ENCODE peak calls at places on chromosomes 2 and 18, in four cellular contexts. G is GM12865, B is dorsolateral prefrontal cortex, A is fibroblast of lung. W is an unnamed sample.
A peak's percentile ranks its signal among the peaks of the same experiment; 100 is the strongest.

GRCh38 chr2:39875182-39875913 is 96.3 kb upstream of the THUMPD2 start:
- DNase-seq in G (no peak), B (no peak), A (peak; percentile 97), W (no peak)

GRCh38 chr2:214382229-214382628 is 28.6 kb upstream of the VWC2L start:
- DNase-seq in G (no peak), B (no peak), A (no peak), W (no peak)

GRCh38 chr2:75379811-75380210 is 180.5 kb upstream of the TACR1 start:
- DNase-seq in G (no peak), B (no peak), A (no peak), W (no peak)

GRCh38 chr2:47569658-47570398 is 166.9 kb downstream of the MSH2 start:
- DNase-seq in G (peak; percentile 25), B (no peak), A (no peak), W (peak; percentile 11)

GRCh38 chr2:139122711-139123158 is 342.5 kb upstream of the NXPH2 start:
- DNase-seq in G (no peak), B (no peak), A (no peak), W (no peak)

GRCh38 chr2:133598769-133599168 is 30.5 kb upstream of the NCKAP5 start:
- DNase-seq in G (no peak), B (no peak), A (no peak), W (no peak)

GRCh38 chr2:65133626-65134025 is 3.7 kb upstream of the RAB1A start:
- DNase-seq in G (no peak), B (no peak), A (no peak), W (no peak)

GRCh38 chr2:28322887-28323483 is 69.7 kb upstream of the FOSL2 start:
- DNase-seq in G (no peak), B (no peak), A (peak; percentile 55), W (no peak)

GRCh38 chr2:109242654-109243331 is 113.8 kb downstream of the SH3RF3 start:
- DNase-seq in G (no peak), B (no peak), A (peak; percentile 97), W (no peak)

GRCh38 chr2:179082697-179083096 is 32.8 kb upstream of the CCDC141 start:
- DNase-seq in G (no peak), B (no peak), A (no peak), W (no peak)

GRCh38 chr2:218406949-218407703 is 7.5 kb downstream of the CTDSP1 start:
- DNase-seq in G (peak; percentile 52), B (peak; percentile 75), A (peak; percentile 73), W (peak; percentile 80)

GRCh38 chr2:28666496-28667184 is 85.0 kb upstream of the PPP1CB start:
- DNase-seq in G (no peak), B (no peak), A (no peak), W (no peak)

GRCh38 chr18:31430072-31430471 is 17.5 kb upstream of the DSG3 start:
- DNase-seq in G (no peak), B (no peak), A (no peak), W (no peak)

GRCh38 chr18:26350961-26351360 is 124.7 kb downstream of the TAF4B start:
- DNase-seq in G (no peak), B (no peak), A (no peak), W (no peak)

GRCh38 chr2:163182764-163183354 is 344.3 kb upstream of the KCNH7 start:
- DNase-seq in G (no peak), B (no peak), A (peak; percentile 33), W (no peak)

GRCh38 chr18:68847219-68847860 is 49.5 kb downstream of the CCDC102B start:
- DNase-seq in G (peak; percentile 42), B (no peak), A (peak; percentile 78), W (no peak)

GRCh38 chr2:62186534-62186933 is 9.4 kb upstream of the B3GNT2 start:
- DNase-seq in G (no peak), B (no peak), A (peak; percentile 26), W (no peak)

GRCh38 chr2:30145826-30146336 is 926 bp upstream of the YPEL5 start:
- DNase-seq in G (no peak), B (no peak), A (no peak), W (no peak)

GRCh38 chr18:907880-908512 is 3.3 kb downstream of the ADCYAP1 start:
- DNase-seq in G (no peak), B (no peak), A (no peak), W (no peak)

GRCh38 chr2:138641277-138641676 is 138.9 kb downstream of the NXPH2 start:
- DNase-seq in G (peak; percentile 33), B (no peak), A (no peak), W (no peak)

GRCh38 chr18:47594621-47595086 is 335.8 kb downstream of the SMAD2 start:
- DNase-seq in G (no peak), B (peak; percentile 49), A (no peak), W (no peak)

GRCh38 chr18:37519506-37520135 is 46.0 kb downstream of the CELF4 start:
- DNase-seq in G (no peak), B (no peak), A (no peak), W (no peak)

GRCh38 chr2:139478191-139478914 is 698.2 kb upstream of the NXPH2 start:
- DNase-seq in G (no peak), B (no peak), A (no peak), W (no peak)

GRCh38 chr2:55111570-55112228 is 61.4 kb upstream of the RTN4 start:
- DNase-seq in G (no peak), B (peak; percentile 68), A (peak; percentile 94), W (no peak)

GRCh38 chr2:98118161-98118560 is 31.2 kb downstream of the VWA3B start:
- DNase-seq in G (no peak), B (no peak), A (no peak), W (no peak)

GRCh38 chr18:23134780-23135678 is at the start of gene CABLES1:
- DNase-seq in G (peak; percentile 71), B (peak; percentile 69), A (peak; percentile 36), W (peak; percentile 23)

GRCh38 chr2:25194576-25195122 is 26.3 kb upstream of the POMC start:
- DNase-seq in G (no peak), B (no peak), A (no peak), W (no peak)

GRCh38 chr2:117815946-117816345 is 1.5 kb downstream of the DDX18 start:
- DNase-seq in G (no peak), B (no peak), A (no peak), W (peak; percentile 24)

GRCh38 chr2:10078704-10079191 is 1.5 kb downstream of the CYS1 start:
- DNase-seq in G (no peak), B (no peak), A (no peak), W (no peak)

GRCh38 chr2:236862961-236863728 is 222.5 kb upstream of the COPS8 start:
- DNase-seq in G (peak; percentile 31), B (no peak), A (peak; percentile 52), W (no peak)

GRCh38 chr2:168970860-168971650 is 60.1 kb downstream of the ABCB11 start:
- DNase-seq in G (no peak), B (no peak), A (no peak), W (no peak)

GRCh38 chr2:16613475-16613874 is 52.2 kb downstream of the CYRIA start:
- DNase-seq in G (peak; percentile 49), B (no peak), A (peak; percentile 45), W (no peak)

GRCh38 chr2:56185582-56186046 is 1.8 kb downstream of the CCDC85A start:
- DNase-seq in G (no peak), B (peak; percentile 49), A (no peak), W (no peak)

GRCh38 chr2:172103471-172104292 is 982 bp upstream of the DLX2 start:
- DNase-seq in G (peak; percentile 90), B (peak; percentile 74), A (peak; percentile 88), W (peak; percentile 87)

GRCh38 chr2:172107690-172108586 is 5.2 kb upstream of the DLX2 start:
- DNase-seq in G (no peak), B (no peak), A (no peak), W (no peak)

GRCh38 chr2:172105715-172106124 is 3.0 kb upstream of the DLX2 start:
- DNase-seq in G (no peak), B (no peak), A (no peak), W (no peak)

GRCh38 chr2:172108587-172108930 is 5.9 kb upstream of the DLX2 start:
- DNase-seq in G (no peak), B (no peak), A (no peak), W (no peak)

GRCh38 chr2:172106128-172106961 is 3.6 kb upstream of the DLX2 start:
- DNase-seq in G (peak; percentile 46), B (no peak), A (no peak), W (peak; percentile 68)
- TF ChIP-seq CTCF in G (peak; percentile 55), B (peak; percentile 11), A (peak; percentile 40), W (peak; percentile 68)

GRCh38 chr2:8539743-8540551 is 141.9 kb upstream of the ID2 start:
- DNase-seq in G (no peak), B (no peak), A (no peak), W (no peak)
- TF ChIP-seq CTCF in G (no peak), B (peak; percentile 12), A (no peak), W (no peak)

GRCh38 chr2:182170341-182170740 is 184.7 kb downstream of the PPP1R1C start:
- DNase-seq in G (no peak), B (no peak), A (no peak), W (no peak)
- TF ChIP-seq CTCF in G (no peak), B (no peak), A (no peak), W (no peak)

GRCh38 chr2:44918095-44918775 is 23.3 kb upstream of the SIX3 start:
- DNase-seq in G (no peak), B (no peak), A (no peak), W (no peak)

GRCh38 chr2:44922776-44923175 is 18.7 kb upstream of the SIX3 start:
- DNase-seq in G (no peak), B (no peak), A (no peak), W (no peak)

GRCh38 chr2:44916291-44916690 is 25.2 kb upstream of the SIX3 start:
- DNase-seq in G (no peak), B (no peak), A (no peak), W (no peak)

GRCh38 chr2:44925561-44926087 is 15.9 kb upstream of the SIX3 start:
- DNase-seq in G (no peak), B (no peak), A (no peak), W (no peak)

DNA sequence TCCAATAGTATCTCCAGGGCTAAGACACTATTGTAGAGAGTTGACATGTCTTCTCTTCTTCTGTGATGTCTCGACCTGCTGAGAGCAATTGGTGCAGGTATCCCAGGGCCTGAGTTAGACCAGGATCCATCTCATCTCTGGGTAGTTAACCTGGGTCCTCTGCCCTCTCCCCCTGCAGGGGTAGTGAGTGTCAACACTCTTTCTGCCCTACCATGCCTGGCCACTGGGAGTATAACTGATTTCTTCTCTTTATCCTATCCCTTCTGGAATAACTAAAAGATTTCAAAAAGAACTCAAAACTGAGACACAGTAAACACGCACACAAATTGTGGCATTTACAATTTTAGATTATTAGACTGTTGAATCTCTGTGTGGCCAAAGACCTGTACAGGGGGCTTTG is 20.8 kb upstream of the SIX3 start:
- DNase-seq in G (no peak), B (no peak), A (no peak), W (no peak)
- TF ChIP-seq CTCF in G (peak; percentile 6), B (no peak), A (no peak), W (no peak)

GRCh38 chr2:45786030-45786830 is 134.8 kb downstream of the PRKCE start:
- DNase-seq in G (no peak), B (no peak), A (no peak), W (no peak)

GRCh38 chr2:45788401-45788800 is 136.9 kb downstream of the PRKCE start:
- DNase-seq in G (no peak), B (no peak), A (no peak), W (no peak)

GRCh38 chr2:45789317-45789716 is 137.8 kb downstream of the PRKCE start:
- DNase-seq in G (peak; percentile 14), B (no peak), A (no peak), W (no peak)

GRCh38 chr2:45790157-45790723 is 138.8 kb downstream of the PRKCE start:
- DNase-seq in G (no peak), B (no peak), A (no peak), W (no peak)

GRCh38 chr2:45786831-45787357 is 135.4 kb downstream of the PRKCE start:
- DNase-seq in G (no peak), B (no peak), A (no peak), W (no peak)
- TF ChIP-seq CTCF in G (no peak), B (no peak), A (no peak), W (no peak)